ENCODE peak calls at places on chromosomes 16 and 17, in six cellular contexts. T is psoas muscle, Y is tibial artery, M is thoracic aorta, B is endothelial cell of umbilical vein, L is A549. G is an unnamed sample. For H3K4me1, the result is how much of the 10 kb centered on the place peaks cover.

GRCh38 chr17:32111141-32111771 is 31.0 kb upstream of the RHOT1 start:
- DNase-seq in T (peak), Y (peak), M (peak), B (peak), L (no peak), G (peak)

GRCh38 chr17:66932295-66932694 is 32.2 kb upstream of the CACNG4 start:
- DNase-seq in T (no peak), Y (no peak), M (no peak), B (no peak), L (no peak), G (no peak)

GRCh38 chr17:82380860-82381702 is 9.5 kb downstream of the UTS2R start:
- DNase-seq in T (no peak), Y (no peak), M (no peak), B (no peak), L (no peak), G (no peak)

GRCh38 chr17:29145289-29146058 is 34.7 kb downstream of the MYO18A start:
- DNase-seq in T (peak), Y (peak), M (no peak), B (peak), L (peak), G (peak)

GRCh38 chr16:49457196-49457595 is 83.6 kb downstream of the C16orf78 start:
- DNase-seq in T (peak), Y (no peak), M (no peak), B (no peak), L (no peak), G (no peak)

GRCh38 chr16:25730396-25730795 is 38.6 kb downstream of the HS3ST4 start:
- DNase-seq in T (no peak), Y (no peak), M (no peak), B (no peak), L (no peak), G (no peak)

GRCh38 chr16:66844009-66844341 is 239 bp upstream of the CA7 start:
- DNase-seq in T (no peak), Y (no peak), M (no peak), B (no peak), L (no peak), G (no peak)

GRCh38 chr16:23302045-23302956 is at the start of gene SCNN1B:
- DNase-seq in T (no peak), Y (no peak), M (no peak), B (no peak), L (no peak), G (no peak)

GRCh38 chr16:85215478-85216120 is 103.3 kb upstream of the CIBAR2 start:
- DNase-seq in T (no peak), Y (no peak), M (no peak), B (no peak), L (no peak), G (no peak)

DNA sequence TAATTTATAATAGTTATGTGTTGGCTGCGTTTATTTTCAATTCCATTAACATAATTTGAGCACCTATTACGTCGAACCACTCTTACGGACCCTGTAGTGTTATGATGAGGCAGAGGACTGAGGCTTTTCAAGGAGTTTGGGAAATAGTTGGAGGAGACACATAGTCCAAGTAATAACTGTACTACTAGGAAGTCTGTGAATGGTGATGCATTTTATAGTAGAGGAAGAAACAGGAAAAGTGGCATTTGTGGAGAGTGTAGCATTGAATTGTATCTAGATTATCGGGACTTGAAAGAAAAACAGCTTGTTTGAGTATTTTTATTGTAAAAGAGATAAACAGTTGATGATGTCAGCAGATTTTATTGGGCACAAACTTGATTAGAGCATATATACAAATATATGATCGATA is 1.7 kb downstream of the NFATC3 start:
- DNase-seq in T (no peak), Y (no peak), M (no peak), B (no peak), L (no peak), G (no peak)
- H3K4me1 ChIP-seq in T (half or more), Y (under half), M (under half), B (under half), L (under half), G (under half)

GRCh38 chr16:80802902-80803301 is 1.5 kb downstream of the CDYL2 start:
- DNase-seq in T (no peak), Y (no peak), M (no peak), B (no peak), L (no peak), G (no peak)
- H3K4me3 ChIP-seq in T (no peak), Y (no peak), M (peak), B (peak), L (no peak), G (no peak)

GRCh38 chr17:45813051-45813731 is 29.1 kb downstream of the CRHR1 start:
- DNase-seq in T (no peak), Y (no peak), M (no peak), B (no peak), L (no peak), G (no peak)
- TF ChIP-seq CTCF in T (no peak), Y (no peak), M (no peak), B (peak), L (no peak), G (no peak)

DNA sequence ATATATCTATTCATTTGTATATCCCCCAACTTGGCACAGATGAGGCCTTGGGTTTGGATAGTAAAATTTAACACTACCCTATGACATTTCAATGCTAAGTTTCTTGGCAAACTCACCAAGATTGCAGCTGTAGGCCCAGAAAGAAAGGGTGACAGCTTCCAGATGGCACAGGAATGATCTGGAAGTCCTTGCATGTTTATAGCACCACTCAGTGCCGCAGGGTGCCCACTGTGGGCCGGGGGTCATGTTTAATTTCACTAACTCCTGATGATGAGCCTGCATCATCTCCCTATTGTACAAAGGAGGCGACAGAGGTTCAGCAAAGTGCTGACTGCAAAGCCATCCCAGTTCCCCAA is 166.0 kb downstream of the XYLT1 start:
- DNase-seq in T (no peak), Y (no peak), M (no peak), B (no peak), L (no peak), G (no peak)
- H3K4me1 ChIP-seq in T (under half), Y (under half), M (under half), B (under half), L (under half), G (under half)